ENCODE peak calls at places on chromosomes 3 and 15, in ten cellular contexts. R is adrenal gland, S is DND-41, A is ovary, P is brain microvascular endothelial cell, V is lower lobe of right lung, E is endothelial cell, G is left ventricle myocardium inferior, T is GM10248, M is astrocyte of the spinal cord. Y is an unnamed sample.
A peak's percentile ranks its signal among the peaks of the same experiment; 100 is the strongest.

GRCh38 chr15:27707216-27707710 is 391.9 kb downstream of the OCA2 start:
- DNase-seq in R (no peak), S (no peak), A (no peak), P (no peak), V (no peak), E (no peak), G (no peak), T (no peak), M (no peak), Y (no peak)

GRCh38 chr15:100988297-100988696 is 69.1 kb downstream of the LRRK1 start:
- DNase-seq in R (no peak), S (no peak), A (no peak), P (no peak), V (no peak), E (no peak), G (no peak), T (no peak), M (no peak), Y (no peak)

GRCh38 chr3:124552224-124552623 is 178.0 kb upstream of the UMPS start:
- DNase-seq in R (no peak), S (no peak), A (no peak), P (no peak), V (no peak), E (no peak), G (no peak), T (no peak), M (no peak), Y (no peak)

GRCh38 chr3:188051801-188052228 is 102.1 kb upstream of the LPP start:
- DNase-seq in R (peak; percentile 86), S (no peak), A (peak; percentile 86), P (peak; percentile 54), V (no peak), E (no peak), G (peak; percentile 55), T (no peak), M (no peak), Y (no peak)

GRCh38 chr3:182491571-182491970 is 301.7 kb upstream of the ATP11B start:
- DNase-seq in R (no peak), S (no peak), A (no peak), P (no peak), V (no peak), E (no peak), G (no peak), T (no peak), M (no peak), Y (no peak)

GRCh38 chr3:148062590-148062989 is 635.1 kb upstream of the AGTR1 start:
- DNase-seq in R (no peak), S (no peak), A (no peak), P (no peak), V (no peak), E (no peak), G (no peak), T (no peak), M (no peak), Y (no peak)

GRCh38 chr15:42450434-42450790 is 40.5 kb downstream of the ZNF106 start:
- DNase-seq in R (no peak), S (no peak), A (no peak), P (no peak), V (no peak), E (no peak), G (no peak), T (no peak), M (no peak), Y (no peak)

GRCh38 chr15:71800835-71801745 is 9.3 kb upstream of the NR2E3 start:
- DNase-seq in R (peak; percentile 41), S (peak; percentile 32), A (no peak), P (peak; percentile 73), V (no peak), E (peak; percentile 68), G (no peak), T (peak; percentile 65), M (peak; percentile 81), Y (peak; percentile 31)

GRCh38 chr3:130905551-130905950 is 11.7 kb downstream of the ATP2C1 start:
- DNase-seq in R (no peak), S (no peak), A (no peak), P (peak; percentile 12), V (no peak), E (no peak), G (no peak), T (no peak), M (peak; percentile 22), Y (no peak)

DNA sequence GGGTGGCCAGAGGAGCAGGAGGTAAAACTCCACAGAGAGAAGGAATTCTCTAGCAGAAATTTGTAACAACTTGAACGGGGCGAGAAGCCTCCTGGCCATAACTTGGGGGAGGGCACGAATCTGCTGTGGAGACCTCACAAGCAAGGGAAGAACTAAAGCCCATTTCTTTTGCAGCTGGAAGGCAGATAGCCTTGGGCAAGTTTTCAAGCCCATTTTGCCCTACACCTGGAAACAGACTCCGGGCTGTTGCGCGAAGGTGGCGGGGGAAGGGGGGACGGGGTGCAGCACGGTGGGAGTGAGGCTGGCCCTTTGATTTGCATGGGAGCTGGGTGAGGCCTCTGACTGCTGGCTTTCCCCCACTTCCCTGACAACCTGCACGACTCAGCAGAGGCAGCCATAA is 168.8 kb downstream of the MEGF11 start:
- DNase-seq in R (no peak), S (no peak), A (no peak), P (no peak), V (no peak), E (no peak), G (no peak), T (no peak), M (no peak), Y (no peak)
- TF ChIP-seq CTCF in R (no peak), S (no peak), A (no peak), P (no peak), V (no peak), E (no peak), G (no peak), T (no peak), M (no peak), Y (no peak)

DNA sequence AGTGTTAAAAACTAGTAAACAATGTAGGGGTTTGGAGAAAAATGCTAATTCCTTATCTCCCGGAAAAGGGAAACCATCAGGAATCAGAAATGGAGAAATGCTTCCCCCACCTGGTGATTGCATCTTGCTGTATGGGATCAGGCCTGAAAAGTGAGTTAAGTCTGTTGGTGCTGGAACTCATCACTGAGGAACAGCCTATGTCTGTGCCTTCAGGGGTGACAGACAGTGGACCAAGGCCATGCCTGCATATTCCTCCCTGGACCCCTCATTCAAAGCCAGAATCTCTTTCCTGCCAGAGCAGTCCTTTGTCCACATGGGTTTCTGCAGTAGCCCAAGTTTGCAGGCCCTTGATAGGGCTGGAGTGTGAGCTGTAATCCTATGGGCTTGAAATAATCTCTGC is 160.8 kb upstream of the CTDSPL start:
- DNase-seq in R (no peak), S (no peak), A (no peak), P (no peak), V (no peak), E (no peak), G (no peak), T (no peak), M (no peak), Y (no peak)
- TF ChIP-seq CTCF in R (peak; percentile 19), S (no peak), A (no peak), P (peak; percentile 14), V (no peak), E (no peak), G (peak; percentile 48), T (no peak), M (peak; percentile 21), Y (no peak)

DNA sequence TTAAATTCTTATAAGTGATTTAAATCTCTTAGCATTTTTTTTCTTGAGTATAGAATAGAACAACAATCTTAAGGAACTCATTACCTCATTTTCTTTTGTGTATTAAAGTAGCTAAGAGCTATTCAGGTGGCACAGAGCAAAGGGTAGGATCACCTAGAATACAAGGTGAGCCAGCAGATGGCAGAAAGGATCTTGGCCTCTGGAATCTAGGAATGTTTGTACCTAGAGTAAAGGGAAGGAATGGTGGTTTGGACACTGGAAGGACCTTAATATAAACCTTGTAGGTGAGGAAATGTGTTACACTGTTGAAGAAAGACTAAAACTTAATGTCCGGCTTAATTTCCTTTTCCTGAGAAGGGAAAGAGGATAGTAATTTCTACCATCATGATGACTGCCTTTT is 89.0 kb downstream of the GHSR start:
- DNase-seq in R (no peak), S (no peak), A (no peak), P (no peak), V (no peak), E (no peak), G (no peak), T (no peak), M (no peak), Y (no peak)
- TF ChIP-seq CTCF in R (no peak), S (no peak), A (no peak), P (no peak), V (no peak), E (no peak), G (no peak), T (no peak), M (no peak), Y (no peak)

GRCh38 chr3:191138937-191139336 is 60.1 kb upstream of the OSTN start:
- DNase-seq in R (no peak), S (no peak), A (no peak), P (no peak), V (no peak), E (no peak), G (no peak), T (no peak), M (no peak), Y (no peak)

GRCh38 chr3:191139771-191140170 is 59.3 kb upstream of the OSTN start:
- DNase-seq in R (no peak), S (no peak), A (no peak), P (no peak), V (no peak), E (no peak), G (no peak), T (no peak), M (no peak), Y (no peak)

GRCh38 chr3:191135175-191135574 is 63.9 kb upstream of the OSTN start:
- DNase-seq in R (no peak), S (no peak), A (no peak), P (no peak), V (no peak), E (no peak), G (no peak), T (no peak), M (no peak), Y (no peak)

GRCh38 chr3:191133359-191133758 is 65.7 kb upstream of the OSTN start:
- DNase-seq in R (no peak), S (no peak), A (no peak), P (no peak), V (no peak), E (no peak), G (no peak), T (no peak), M (no peak), Y (no peak)

DNA sequence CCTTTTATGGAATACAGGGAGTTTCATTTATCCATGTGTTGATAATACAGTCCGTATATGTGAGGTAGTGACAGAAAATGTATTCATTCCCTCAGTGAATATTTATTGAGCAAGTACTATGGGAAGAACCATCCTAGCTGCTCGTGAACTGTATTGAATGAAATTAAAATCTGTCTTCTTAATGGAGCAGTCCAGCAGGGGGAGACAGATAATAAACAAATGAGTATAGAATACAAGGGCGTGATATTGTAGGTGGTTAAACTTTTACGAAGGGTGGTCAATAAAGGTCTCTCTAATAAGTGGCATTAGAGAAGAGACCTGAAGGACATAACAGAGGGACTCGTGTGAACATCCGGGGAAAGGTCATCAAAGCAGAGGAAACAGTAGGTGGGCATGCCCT is 62.7 kb upstream of the OSTN start:
- DNase-seq in R (no peak), S (no peak), A (no peak), P (peak; percentile 46), V (no peak), E (peak; percentile 7), G (no peak), T (peak; percentile 33), M (peak; percentile 31), Y (no peak)
- TF ChIP-seq CTCF in R (peak; percentile 30), S (peak; percentile 31), A (no peak), P (peak; percentile 43), V (peak; percentile 31), E (peak; percentile 38), G (peak; percentile 51), T (peak; percentile 51), M (peak; percentile 37), Y (no peak)

GRCh38 chr3:137692803-137693431 is 71.2 kb upstream of the SOX14 start:
- DNase-seq in R (peak; percentile 31), S (peak; percentile 9), A (no peak), P (no peak), V (no peak), E (peak; percentile 68), G (no peak), T (peak; percentile 26), M (no peak), Y (peak; percentile 7)
- TF ChIP-seq CTCF in R (peak; percentile 50), S (peak; percentile 60), A (no peak), P (no peak), V (peak; percentile 41), E (peak; percentile 82), G (peak; percentile 54), T (peak; percentile 43), M (no peak), Y (peak; percentile 15)